ENCODE peak calls at places on chromosome 19, in nine cellular contexts. R, M, Q, S, E, G, J, W and V are unnamed samples.

GRCh38 chr19:30649934-30650614 is 277.9 kb downstream of the ZNF536 start:
- DNase-seq in G (peak; percentile 31), E (no peak), Q (peak; percentile 58), J (no peak), W (peak; percentile 59), R (no peak), M (no peak), S (no peak), V (peak; percentile 61)

GRCh38 chr19:42872608-42873007 is 6.9 kb downstream of the PSG1 start:
- DNase-seq in J (no peak), Q (peak; percentile 7), G (no peak), S (no peak), M (no peak), R (no peak), W (no peak), E (no peak), V (no peak)

GRCh38 chr19:40716031-40716654 is 543 bp downstream of the COQ8B start:
- DNase-seq in E (no peak), Q (peak; percentile 97), R (no peak), W (peak; percentile 53), G (no peak), M (no peak), S (peak; percentile 61), J (peak; percentile 58), V (no peak)

GRCh38 chr19:39935262-39935661 is 828 bp upstream of the FCGBP start:
- DNase-seq in Q (no peak), E (no peak), J (no peak), W (no peak), M (no peak), G (no peak), R (peak; percentile 61), S (no peak), V (no peak)

GRCh38 chr19:21328885-21329605 is at the start of gene ZNF708:
- DNase-seq in M (peak; percentile 71), G (peak; percentile 90), E (peak; percentile 90), R (peak; percentile 91), W (peak; percentile 91), J (peak; percentile 95), Q (peak; percentile 90), S (peak; percentile 88), V (peak; percentile 95)

GRCh38 chr19:38649305-38650179 is 2.1 kb downstream of the ACTN4 start:
- DNase-seq in J (peak; percentile 85), S (peak; percentile 58), Q (no peak), E (peak; percentile 63), G (no peak), R (peak; percentile 88), W (no peak), M (no peak), V (no peak)

GRCh38 chr19:39492788-39493187 is 6.0 kb upstream of the DLL3 start:
- DNase-seq in W (no peak), S (no peak), E (no peak), R (no peak), G (no peak), M (no peak), Q (no peak), J (no peak), V (no peak)

GRCh38 chr19:41408256-41408655 is 10.6 kb downstream of the BCKDHA start:
- DNase-seq in E (no peak), Q (no peak), R (no peak), M (no peak), J (no peak), G (no peak), S (no peak), W (no peak), V (no peak)

GRCh38 chr19:2282062-2282861 is at the start of gene PEAK3:
- DNase-seq in J (peak; percentile 94), R (peak; percentile 90), G (peak; percentile 57), M (no peak), S (no peak), E (peak; percentile 91), W (no peak), Q (no peak), V (no peak)

GRCh38 chr19:51710163-51710562 is 13.6 kb downstream of the HAS1 start:
- DNase-seq in J (no peak), G (peak; percentile 60), E (no peak), S (no peak), R (no peak), W (no peak), Q (no peak), M (no peak), V (no peak)

GRCh38 chr19:362154-362553 is 17.6 kb upstream of the MIER2 start:
- DNase-seq in W (no peak), G (no peak), E (no peak), Q (no peak), R (no peak), S (no peak), J (no peak), M (no peak), V (no peak)

GRCh38 chr19:3536429-3537100 is 2.4 kb upstream of the TEKTIP1 start:
- DNase-seq in W (peak; percentile 26), M (no peak), S (no peak), J (no peak), R (peak; percentile 47), Q (no peak), G (no peak), E (no peak), V (no peak)

GRCh38 chr19:8445488-8446001 is 770 bp downstream of the HNRNPM start:
- DNase-seq in R (peak; percentile 81), W (peak; percentile 58), E (peak; percentile 72), M (no peak), J (peak; percentile 68), G (peak; percentile 43), Q (no peak), S (peak; percentile 79), V (no peak)

GRCh38 chr19:41746593-41747227 is 8.6 kb upstream of the CEACAM6 start:
- DNase-seq in W (peak; percentile 45), S (no peak), E (peak; percentile 62), Q (peak; percentile 57), J (peak; percentile 79), M (peak; percentile 10), R (no peak), G (peak; percentile 36), V (no peak)

GRCh38 chr19:7751157-7751783 is 3.9 kb upstream of the CD209 start:
- DNase-seq in S (no peak), W (no peak), J (peak; percentile 65), E (no peak), Q (peak; percentile 18), R (no peak), M (no peak), G (no peak), V (no peak)

GRCh38 chr19:48961051-48961649 is 4.0 kb upstream of the FTL start:
- DNase-seq in Q (peak; percentile 20), J (peak; percentile 54), E (no peak), G (no peak), M (no peak), S (no peak), R (peak; percentile 59), W (no peak), V (no peak)

GRCh38 chr19:41223431-41224234 is 4.6 kb downstream of the AXL start:
- DNase-seq in R (no peak), Q (peak; percentile 89), M (peak; percentile 58), G (peak; percentile 96), S (no peak), E (no peak), W (no peak), J (no peak), V (no peak)

GRCh38 chr19:2533072-2533425 is 57.1 kb downstream of the GADD45B start:
- DNase-seq in G (no peak), S (no peak), M (no peak), W (no peak), J (no peak), Q (no peak), E (no peak), R (no peak), V (no peak)

GRCh38 chr19:1296575-1297271 is 11.1 kb downstream of the EFNA2 start:
- DNase-seq in G (no peak), Q (no peak), R (no peak), E (no peak), W (no peak), M (no peak), S (no peak), J (no peak), V (no peak)

GRCh38 chr19:6424190-6424938 is at the start of gene KHSRP:
- DNase-seq in Q (no peak), W (peak; percentile 47), R (no peak), G (no peak), M (no peak), E (no peak), J (no peak), S (no peak), V (no peak)

GRCh38 chr19:6424939-6425731 is 524 bp upstream of the KHSRP start:
- DNase-seq in Q (peak; percentile 100), W (peak; percentile 99), M (peak; percentile 100), G (peak; percentile 100), S (peak; percentile 100), E (peak; percentile 99), J (peak; percentile 100), R (peak; percentile 100), V (peak; percentile 100)

GRCh38 chr19:6427131-6427530 is 2.5 kb upstream of the KHSRP start:
- DNase-seq in J (no peak), Q (no peak), G (no peak), W (no peak), E (no peak), M (no peak), S (no peak), R (no peak), V (no peak)

GRCh38 chr19:6423499-6424189 is 967 bp downstream of the KHSRP start:
- DNase-seq in G (peak; percentile 42), W (peak; percentile 60), M (no peak), E (no peak), R (no peak), S (no peak), J (no peak), Q (peak; percentile 49), V (no peak)

GRCh38 chr19:6425732-6426686 is 1.4 kb upstream of the KHSRP start:
- DNase-seq in S (no peak), Q (no peak), M (no peak), E (no peak), J (no peak), G (no peak), R (no peak), W (no peak), V (no peak)
- H3K4me3 ChIP-seq in S (no peak overlapping the region), Q (peak overlapping the region; percentile 4), M (no peak overlapping the region), E (peak overlapping the region; percentile 45), J (peak overlapping the region; percentile 37), G (no peak overlapping the region), R (no peak overlapping the region), W (no peak overlapping the region), V (peak overlapping the region; percentile 21)

GRCh38 chr19:10655457-10656312 is 1.5 kb downstream of the ILF3 start:
- DNase-seq in Q (peak; percentile 25), S (no peak), E (no peak), J (no peak), G (peak; percentile 42), M (no peak), R (no peak), W (peak; percentile 41), V (no peak)
- H3K4me3 ChIP-seq in Q (peak overlapping the region; percentile 78), S (peak overlapping the region; percentile 100), E (peak overlapping the region; percentile 77), J (peak overlapping the region; percentile 96), G (peak overlapping the region; percentile 91), M (peak overlapping the region; percentile 92), R (no peak overlapping the region), W (peak overlapping the region; percentile 82), V (peak overlapping the region; percentile 94)

GRCh38 chr19:55487884-55488687 is at the start of gene SSC5D:
- DNase-seq in E (no peak), S (no peak), R (no peak), M (no peak), W (peak; percentile 41), Q (peak; percentile 70), G (peak; percentile 65), J (no peak), V (no peak)
- H3K4me3 ChIP-seq in E (no peak within 1 kb of the TSS), S (peak within 1 kb of the TSS; percentile 3), R (no peak within 1 kb of the TSS), M (peak within 1 kb of the TSS; percentile 48), W (peak within 1 kb of the TSS; percentile 68), Q (peak within 1 kb of the TSS; percentile 37), G (peak within 1 kb of the TSS; percentile 41), J (no peak within 1 kb of the TSS), V (peak within 1 kb of the TSS; percentile 52)

GRCh38 chr19:35074426-35075201 is 33.1 kb downstream of the HPN start:
- DNase-seq in E (peak; percentile 34), M (no peak), J (no peak), Q (no peak), W (no peak), R (no peak), G (no peak), S (no peak), V (no peak)
- H3K4me3 ChIP-seq in E (no peak overlapping the region), M (no peak overlapping the region), J (no peak overlapping the region), Q (no peak overlapping the region), W (no peak overlapping the region), R (no peak overlapping the region), G (no peak overlapping the region), S (no peak overlapping the region), V (no peak overlapping the region)